ENCODE peak calls at places on chromosomes 2 and 18, in five cellular contexts. W, K, C, U and B are unnamed samples.
A peak's percentile ranks its signal among the peaks of the same experiment; 100 is the strongest.

GRCh38 chr2:50448556-50448955 is 583.4 kb downstream of the NRXN1 start:
- DNase-seq in C (no peak), U (no peak), K (no peak), W (no peak), B (no peak)

GRCh38 chr2:65620524-65620923 is 188.1 kb upstream of the SPRED2 start:
- DNase-seq in C (no peak), K (no peak), U (no peak), W (no peak), B (no peak)

GRCh38 chr18:11923454-11923853 is 15.3 kb upstream of the MPPE1 start:
- DNase-seq in W (no peak), K (no peak), C (no peak), U (no peak), B (no peak)

GRCh38 chr2:175398848-175399247 is 217.3 kb upstream of the ATP5MC3 start:
- DNase-seq in U (no peak), K (no peak), W (no peak), C (no peak), B (no peak)

GRCh38 chr18:67597759-67598158 is 81.2 kb upstream of the DSEL start:
- DNase-seq in W (no peak), K (no peak), U (no peak), C (no peak), B (no peak)

GRCh38 chr2:223260681-223261080 is 208.7 kb downstream of the KCNE4 start:
- DNase-seq in K (no peak), U (peak; percentile 42), W (no peak), C (no peak), B (no peak)

GRCh38 chr18:32355896-32356295 is 114.8 kb downstream of the GAREM1 start:
- DNase-seq in K (no peak), C (no peak), W (no peak), U (peak; percentile 79), B (no peak)

GRCh38 chr18:55488473-55488872 is 99.5 kb downstream of the TCF4 start:
- DNase-seq in U (no peak), W (no peak), C (no peak), K (no peak), B (no peak)

GRCh38 chr2:216404010-216404618 is 8.2 kb upstream of the SMARCAL1 start:
- DNase-seq in K (peak; percentile 33), W (peak; percentile 42), C (peak; percentile 32), U (no peak), B (no peak)

GRCh38 chr2:86625096-86625495 is 1.4 kb upstream of the RNF103 start:
- DNase-seq in W (no peak), U (no peak), K (no peak), C (no peak), B (no peak)

GRCh38 chr2:145067631-145068030 is 547.7 kb upstream of the ZEB2 start:
- DNase-seq in C (no peak), K (no peak), U (no peak), W (no peak), B (no peak)

GRCh38 chr2:169119816-169120215 is 50.5 kb downstream of the DHRS9 start:
- DNase-seq in C (no peak), U (no peak), K (no peak), W (no peak), B (no peak)
- TF ChIP-seq CTCF in C (no peak), U (no peak), K (no peak), W (no peak), B (no peak)

GRCh38 chr18:70578480-70578879 is 289.6 kb downstream of the SOCS6 start:
- DNase-seq in U (no peak), C (no peak), W (no peak), K (peak; percentile 80), B (no peak)
- TF ChIP-seq CTCF in U (no peak), C (peak; percentile 11), W (no peak), K (peak; percentile 66), B (no peak)

GRCh38 chr2:203948733-203949132 is 12.2 kb downstream of the ICOS start:
- DNase-seq in C (no peak), W (no peak), U (no peak), K (no peak), B (no peak)
- TF ChIP-seq CTCF in C (no peak), W (no peak), U (no peak), K (no peak), B (no peak)

GRCh38 chr2:45275806-45276205 is 266.6 kb upstream of the SIX2 start:
- DNase-seq in C (no peak), U (no peak), W (no peak), K (no peak), B (no peak)
- TF ChIP-seq CTCF in C (no peak), U (no peak), W (no peak), K (no peak), B (no peak)

GRCh38 chr2:24617431-24617830 is 126.4 kb downstream of the NCOA1 start:
- DNase-seq in U (peak; percentile 16), K (no peak), W (no peak), C (no peak), B (no peak)

GRCh38 chr2:24616606-24617005 is 125.6 kb downstream of the NCOA1 start:
- DNase-seq in K (no peak), C (no peak), W (no peak), U (no peak), B (no peak)

GRCh38 chr2:24611626-24612025 is 120.6 kb downstream of the NCOA1 start:
- DNase-seq in U (no peak), K (no peak), C (no peak), W (no peak), B (no peak)

DNA sequence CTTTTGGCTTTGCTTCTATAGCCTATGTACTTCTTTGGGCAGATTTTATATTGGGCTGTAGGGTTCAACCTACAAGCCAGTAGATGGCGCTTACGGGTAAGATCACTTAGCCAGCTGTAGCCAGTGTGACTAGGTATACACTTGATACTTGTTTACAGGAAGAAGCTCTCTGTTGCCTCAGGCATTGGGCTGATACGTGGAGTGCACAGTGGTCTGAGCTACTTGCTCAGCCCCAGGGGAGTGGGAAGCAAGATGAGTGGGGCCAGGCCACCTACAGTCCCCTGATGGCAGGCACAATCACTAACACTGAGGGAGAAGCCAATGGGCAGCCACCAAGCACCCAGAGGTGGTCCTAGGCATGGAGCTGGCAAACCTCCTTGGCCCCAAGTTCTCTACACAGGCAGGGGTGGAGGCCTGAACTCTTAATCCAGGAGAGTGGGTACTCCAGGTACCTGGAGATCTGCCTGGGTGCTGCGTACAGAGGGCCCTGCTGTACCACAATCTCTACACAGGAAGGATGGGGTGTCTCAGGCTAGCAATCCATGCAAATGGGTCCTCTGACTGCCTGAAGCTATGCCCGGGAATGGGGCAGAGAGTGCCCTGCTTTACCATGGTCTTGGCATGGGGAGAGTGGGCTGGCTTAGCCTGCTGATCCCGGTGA is 122.2 kb downstream of the NCOA1 start:
- DNase-seq in W (no peak), K (no peak), U (peak; percentile 5), C (peak; percentile 66), B (no peak)
- TF ChIP-seq CTCF in W (no peak), K (peak; percentile 26), U (peak; percentile 46), C (peak; percentile 76), B (no peak)